ENCODE peak calls at places on chromosomes 13 and 19, in ten cellular contexts. One of them, this sample, is unnamed.

GRCh38 chr13:106573855-106574254 is 5.9 kb upstream of the ARGLU1 start:
- DNase-seq in CD8-positive, alpha-beta T cell: no peak
- DNase-seq in endothelial cell: no peak
- DNase-seq in bronchial epithelial cell: peak
- DNase-seq in cardiac muscle cell: peak
- DNase-seq in AG04450: no peak
- DNase-seq in mucosa of descending colon: no peak
- DNase-seq in SK-N-SH: no peak
- DNase-seq in left lung: no peak
- DNase-seq in fibroblast of lung: peak
- DNase-seq in this sample: no peak

GRCh38 chr13:25207291-25207690 is 35.2 kb upstream of the AMER2 start:
- DNase-seq in SK-N-SH: no peak
- DNase-seq in cardiac muscle cell: no peak
- DNase-seq in bronchial epithelial cell: no peak
- DNase-seq in AG04450: no peak
- DNase-seq in left lung: no peak
- DNase-seq in endothelial cell: no peak
- DNase-seq in mucosa of descending colon: no peak
- DNase-seq in fibroblast of lung: no peak
- DNase-seq in CD8-positive, alpha-beta T cell: no peak
- DNase-seq in this sample: no peak

GRCh38 chr19:38264486-38265212 is at the start of gene SPINT2:
- DNase-seq in fibroblast of lung: no peak
- DNase-seq in CD8-positive, alpha-beta T cell: no peak
- DNase-seq in endothelial cell: peak
- DNase-seq in SK-N-SH: peak
- DNase-seq in mucosa of descending colon: no peak
- DNase-seq in bronchial epithelial cell: no peak
- DNase-seq in AG04450: no peak
- DNase-seq in cardiac muscle cell: no peak
- DNase-seq in left lung: peak
- DNase-seq in this sample: peak

GRCh38 chr13:24459234-24459633 is 53.3 kb downstream of the PARP4 start:
- DNase-seq in endothelial cell: no peak
- DNase-seq in SK-N-SH: no peak
- DNase-seq in CD8-positive, alpha-beta T cell: no peak
- DNase-seq in mucosa of descending colon: no peak
- DNase-seq in fibroblast of lung: peak
- DNase-seq in left lung: no peak
- DNase-seq in cardiac muscle cell: peak
- DNase-seq in bronchial epithelial cell: no peak
- DNase-seq in AG04450: peak
- DNase-seq in this sample: peak

GRCh38 chr13:45621950-45622349 is 6.4 kb upstream of the ERICH6B start:
- DNase-seq in SK-N-SH: no peak
- DNase-seq in mucosa of descending colon: no peak
- DNase-seq in bronchial epithelial cell: no peak
- DNase-seq in CD8-positive, alpha-beta T cell: no peak
- DNase-seq in AG04450: no peak
- DNase-seq in endothelial cell: no peak
- DNase-seq in cardiac muscle cell: no peak
- DNase-seq in fibroblast of lung: no peak
- DNase-seq in left lung: no peak
- DNase-seq in this sample: no peak

GRCh38 chr19:1107655-1108261 is 4.0 kb downstream of the GPX4 start:
- DNase-seq in endothelial cell: no peak
- DNase-seq in SK-N-SH: no peak
- DNase-seq in bronchial epithelial cell: no peak
- DNase-seq in left lung: no peak
- DNase-seq in cardiac muscle cell: no peak
- DNase-seq in AG04450: no peak
- DNase-seq in fibroblast of lung: no peak
- DNase-seq in CD8-positive, alpha-beta T cell: no peak
- DNase-seq in mucosa of descending colon: peak
- DNase-seq in this sample: no peak

GRCh38 chr13:36288794-36289391 is 8.7 kb downstream of the CCDC169 start:
- DNase-seq in left lung: no peak
- DNase-seq in CD8-positive, alpha-beta T cell: no peak
- DNase-seq in mucosa of descending colon: no peak
- DNase-seq in fibroblast of lung: no peak
- DNase-seq in bronchial epithelial cell: no peak
- DNase-seq in SK-N-SH: no peak
- DNase-seq in endothelial cell: no peak
- DNase-seq in cardiac muscle cell: no peak
- DNase-seq in AG04450: no peak
- DNase-seq in this sample: no peak

GRCh38 chr13:66040506-66040905 is 1189.6 kb downstream of the PCDH9 start:
- DNase-seq in left lung: no peak
- DNase-seq in cardiac muscle cell: no peak
- DNase-seq in mucosa of descending colon: no peak
- DNase-seq in SK-N-SH: no peak
- DNase-seq in endothelial cell: no peak
- DNase-seq in bronchial epithelial cell: no peak
- DNase-seq in fibroblast of lung: no peak
- DNase-seq in CD8-positive, alpha-beta T cell: no peak
- DNase-seq in AG04450: no peak
- DNase-seq in this sample: no peak

GRCh38 chr19:21109116-21109515 is 27.1 kb downstream of the ZNF714 start:
- DNase-seq in mucosa of descending colon: no peak
- DNase-seq in fibroblast of lung: peak
- DNase-seq in left lung: no peak
- DNase-seq in SK-N-SH: no peak
- DNase-seq in bronchial epithelial cell: peak
- DNase-seq in CD8-positive, alpha-beta T cell: no peak
- DNase-seq in endothelial cell: no peak
- DNase-seq in cardiac muscle cell: peak
- DNase-seq in AG04450: no peak
- DNase-seq in this sample: no peak

GRCh38 chr13:94598281-94598680 is 2.3 kb upstream of the TGDS start:
- DNase-seq in SK-N-SH: no peak
- DNase-seq in mucosa of descending colon: no peak
- DNase-seq in bronchial epithelial cell: no peak
- DNase-seq in CD8-positive, alpha-beta T cell: no peak
- DNase-seq in endothelial cell: no peak
- DNase-seq in fibroblast of lung: no peak
- DNase-seq in AG04450: no peak
- DNase-seq in cardiac muscle cell: no peak
- DNase-seq in left lung: no peak
- DNase-seq in this sample: no peak

GRCh38 chr19:42540071-42540553 is 11.8 kb upstream of the CEACAM1 start:
- DNase-seq in mucosa of descending colon: no peak
- DNase-seq in CD8-positive, alpha-beta T cell: no peak
- DNase-seq in AG04450: no peak
- DNase-seq in bronchial epithelial cell: no peak
- DNase-seq in left lung: no peak
- DNase-seq in fibroblast of lung: peak
- DNase-seq in cardiac muscle cell: peak
- DNase-seq in endothelial cell: no peak
- DNase-seq in SK-N-SH: no peak
- DNase-seq in this sample: no peak

GRCh38 chr19:35959040-35959967 is 23.1 kb downstream of the LRFN3 start:
- DNase-seq in AG04450: no peak
- DNase-seq in CD8-positive, alpha-beta T cell: peak
- DNase-seq in fibroblast of lung: no peak
- DNase-seq in bronchial epithelial cell: no peak
- DNase-seq in left lung: peak
- DNase-seq in cardiac muscle cell: no peak
- DNase-seq in endothelial cell: peak
- DNase-seq in SK-N-SH: peak
- DNase-seq in mucosa of descending colon: peak
- DNase-seq in this sample: peak
- TF ChIP-seq CTCF in AG04450: peak
- TF ChIP-seq CTCF in CD8-positive, alpha-beta T cell: peak
- TF ChIP-seq CTCF in fibroblast of lung: peak
- TF ChIP-seq CTCF in bronchial epithelial cell: peak
- TF ChIP-seq CTCF in left lung: no peak
- TF ChIP-seq CTCF in cardiac muscle cell: peak
- TF ChIP-seq CTCF in endothelial cell: no peak
- TF ChIP-seq CTCF in SK-N-SH: peak
- TF ChIP-seq CTCF in mucosa of descending colon: peak
- TF ChIP-seq CTCF in this sample: peak

DNA sequence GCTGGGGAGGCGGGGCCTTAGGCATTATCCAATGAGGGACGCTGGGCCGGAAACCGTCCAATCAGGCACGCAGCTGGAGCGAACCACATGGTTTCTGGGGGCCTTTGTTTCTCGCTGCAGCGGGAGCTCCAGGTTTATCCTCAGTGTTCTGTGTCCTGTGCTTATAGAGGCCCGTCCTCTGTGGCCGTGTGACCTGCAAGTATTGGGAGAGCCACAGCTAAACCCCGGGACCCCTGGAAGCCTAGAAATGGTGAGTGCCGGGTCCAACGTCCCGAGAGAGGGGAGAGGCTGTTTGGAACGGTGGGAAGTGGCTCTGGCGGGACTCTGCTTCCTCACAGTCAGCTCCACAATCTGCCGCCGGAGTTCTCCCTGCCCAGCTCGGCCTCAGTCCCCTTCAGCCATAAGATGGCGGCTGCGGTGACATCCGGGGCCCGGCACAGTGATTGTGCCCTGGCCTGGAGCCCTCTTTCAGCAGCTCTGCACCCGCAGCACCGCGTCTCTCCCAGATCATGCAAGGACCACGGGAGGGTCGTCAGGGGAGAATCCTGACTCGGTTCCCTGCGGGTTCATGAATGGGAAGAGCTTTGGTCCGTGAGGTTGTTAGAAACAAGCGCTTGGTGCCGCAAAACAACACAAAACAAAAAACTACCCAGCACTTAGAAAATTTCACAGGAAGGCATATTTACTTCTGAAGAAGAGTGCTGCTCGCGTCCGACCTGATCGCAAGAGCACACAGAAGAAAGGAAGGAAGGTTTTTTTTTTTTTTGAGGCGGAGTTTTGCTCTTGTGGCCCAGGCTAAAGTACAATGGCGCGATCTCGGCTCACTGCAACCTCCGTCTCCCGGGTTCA is at the start of gene ZNF253:
- DNase-seq in mucosa of descending colon: peak
- DNase-seq in left lung: peak
- DNase-seq in SK-N-SH: peak
- DNase-seq in bronchial epithelial cell: peak
- DNase-seq in endothelial cell: peak
- DNase-seq in cardiac muscle cell: peak
- DNase-seq in AG04450: peak
- DNase-seq in CD8-positive, alpha-beta T cell: peak
- DNase-seq in fibroblast of lung: peak
- DNase-seq in this sample: peak
- TF ChIP-seq CTCF in mucosa of descending colon: no peak
- TF ChIP-seq CTCF in left lung: no peak
- TF ChIP-seq CTCF in SK-N-SH: no peak
- TF ChIP-seq CTCF in bronchial epithelial cell: no peak
- TF ChIP-seq CTCF in endothelial cell: no peak
- TF ChIP-seq CTCF in cardiac muscle cell: no peak
- TF ChIP-seq CTCF in AG04450: no peak
- TF ChIP-seq CTCF in CD8-positive, alpha-beta T cell: no peak
- TF ChIP-seq CTCF in fibroblast of lung: no peak
- TF ChIP-seq CTCF in this sample: no peak

DNA sequence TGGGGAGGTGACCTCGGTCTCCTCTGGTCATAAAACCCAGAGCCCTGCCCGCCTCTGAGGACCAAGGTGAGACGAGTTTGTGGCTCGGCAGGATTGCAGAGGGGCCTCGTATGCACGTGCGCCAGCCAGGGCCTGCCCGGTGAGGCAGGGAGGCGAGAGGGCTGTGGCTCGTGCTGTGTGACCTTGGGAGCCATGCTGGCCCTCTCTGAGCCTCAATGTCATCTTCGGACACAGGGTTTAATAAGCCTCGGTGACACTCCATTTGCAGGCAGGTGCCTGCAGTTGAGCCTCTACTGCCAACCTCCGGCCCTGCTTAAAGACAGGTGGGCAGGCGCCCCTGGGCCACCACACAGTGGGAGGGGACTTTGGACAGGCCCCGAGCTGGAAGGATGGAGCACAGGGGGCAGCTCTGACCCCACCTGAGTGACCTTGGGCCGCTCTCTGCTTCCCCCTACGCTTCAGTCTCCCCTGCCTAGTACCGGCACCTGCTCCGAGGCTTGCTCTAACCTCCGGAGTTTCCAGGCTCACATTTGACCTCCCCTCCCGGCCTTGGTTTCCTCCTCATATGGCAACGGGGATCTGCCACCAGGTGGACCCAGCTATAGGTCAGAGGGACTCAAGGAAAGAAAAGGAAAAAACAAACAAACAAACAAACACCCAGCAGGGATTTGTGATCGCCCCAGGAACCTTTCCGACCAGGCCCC is 3.2 kb downstream of the ZBTB7A start:
- DNase-seq in endothelial cell: no peak
- DNase-seq in fibroblast of lung: no peak
- DNase-seq in mucosa of descending colon: peak
- DNase-seq in bronchial epithelial cell: no peak
- DNase-seq in cardiac muscle cell: no peak
- DNase-seq in SK-N-SH: no peak
- DNase-seq in CD8-positive, alpha-beta T cell: no peak
- DNase-seq in left lung: peak
- DNase-seq in AG04450: no peak
- DNase-seq in this sample: no peak
- TF ChIP-seq CTCF in endothelial cell: no peak
- TF ChIP-seq CTCF in fibroblast of lung: no peak
- TF ChIP-seq CTCF in mucosa of descending colon: no peak
- TF ChIP-seq CTCF in bronchial epithelial cell: peak
- TF ChIP-seq CTCF in cardiac muscle cell: peak
- TF ChIP-seq CTCF in SK-N-SH: no peak
- TF ChIP-seq CTCF in CD8-positive, alpha-beta T cell: no peak
- TF ChIP-seq CTCF in left lung: no peak
- TF ChIP-seq CTCF in AG04450: peak
- TF ChIP-seq CTCF in this sample: no peak

GRCh38 chr19:49802836-49803528 is 10.1 kb downstream of the FUZ start:
- DNase-seq in endothelial cell: no peak
- DNase-seq in CD8-positive, alpha-beta T cell: no peak
- DNase-seq in SK-N-SH: no peak
- DNase-seq in mucosa of descending colon: no peak
- DNase-seq in bronchial epithelial cell: no peak
- DNase-seq in fibroblast of lung: no peak
- DNase-seq in left lung: no peak
- DNase-seq in AG04450: no peak
- DNase-seq in cardiac muscle cell: no peak
- DNase-seq in this sample: no peak

GRCh38 chr19:49801401-49801888 is 11.6 kb downstream of the FUZ start:
- DNase-seq in cardiac muscle cell: no peak
- DNase-seq in bronchial epithelial cell: no peak
- DNase-seq in CD8-positive, alpha-beta T cell: no peak
- DNase-seq in mucosa of descending colon: no peak
- DNase-seq in fibroblast of lung: no peak
- DNase-seq in left lung: no peak
- DNase-seq in SK-N-SH: no peak
- DNase-seq in AG04450: no peak
- DNase-seq in endothelial cell: no peak
- DNase-seq in this sample: no peak

GRCh38 chr19:49800771-49801170 is 12.3 kb downstream of the FUZ start:
- DNase-seq in AG04450: no peak
- DNase-seq in bronchial epithelial cell: no peak
- DNase-seq in endothelial cell: no peak
- DNase-seq in SK-N-SH: no peak
- DNase-seq in fibroblast of lung: no peak
- DNase-seq in left lung: no peak
- DNase-seq in mucosa of descending colon: no peak
- DNase-seq in CD8-positive, alpha-beta T cell: no peak
- DNase-seq in cardiac muscle cell: no peak
- DNase-seq in this sample: no peak

GRCh38 chr19:49803529-49803856 is 9.6 kb downstream of the FUZ start:
- DNase-seq in CD8-positive, alpha-beta T cell: no peak
- DNase-seq in left lung: no peak
- DNase-seq in mucosa of descending colon: no peak
- DNase-seq in AG04450: no peak
- DNase-seq in endothelial cell: no peak
- DNase-seq in SK-N-SH: no peak
- DNase-seq in bronchial epithelial cell: no peak
- DNase-seq in fibroblast of lung: no peak
- DNase-seq in cardiac muscle cell: no peak
- DNase-seq in this sample: no peak

GRCh38 chr19:49801966-49802661 is 11.0 kb downstream of the FUZ start:
- DNase-seq in left lung: no peak
- DNase-seq in bronchial epithelial cell: no peak
- DNase-seq in SK-N-SH: peak
- DNase-seq in endothelial cell: no peak
- DNase-seq in CD8-positive, alpha-beta T cell: no peak
- DNase-seq in cardiac muscle cell: peak
- DNase-seq in AG04450: peak
- DNase-seq in mucosa of descending colon: peak
- DNase-seq in fibroblast of lung: peak
- DNase-seq in this sample: no peak
- TF ChIP-seq CTCF in left lung: no peak
- TF ChIP-seq CTCF in bronchial epithelial cell: peak
- TF ChIP-seq CTCF in SK-N-SH: peak
- TF ChIP-seq CTCF in endothelial cell: no peak
- TF ChIP-seq CTCF in CD8-positive, alpha-beta T cell: no peak
- TF ChIP-seq CTCF in cardiac muscle cell: peak
- TF ChIP-seq CTCF in AG04450: peak
- TF ChIP-seq CTCF in mucosa of descending colon: no peak
- TF ChIP-seq CTCF in fibroblast of lung: peak
- TF ChIP-seq CTCF in this sample: no peak